ENCODE peak calls at places on chromosomes 1 and 21, in four cellular contexts. X, B, W and H are unnamed samples.

GRCh38 chr1:48571303-48571987 is 99.4 kb upstream of the SPATA6 start:
- DNase-seq in W (no peak), X (no peak), B (no peak), H (no peak)

GRCh38 chr1:93683234-93683633 is 1.6 kb upstream of the BCAR3 start:
- DNase-seq in B (no peak), W (no peak), X (no peak), H (no peak)

GRCh38 chr1:107776898-107777663 is 187.9 kb downstream of the VAV3 start:
- DNase-seq in B (no peak), X (no peak), W (no peak), H (no peak)

GRCh38 chr1:177122869-177123268 is 41.6 kb downstream of the ASTN1 start:
- DNase-seq in W (no peak), X (no peak), B (no peak), H (no peak)

GRCh38 chr1:67616394-67616985 is 68.5 kb upstream of the GADD45A start:
- DNase-seq in X (no peak), W (peak), B (no peak), H (peak)

GRCh38 chr1:168303716-168304540 is 23.3 kb downstream of the TBX19 start:
- DNase-seq in W (no peak), B (no peak), X (no peak), H (peak)

GRCh38 chr1:60916926-60917325 is 165.4 kb upstream of the NFIA start:
- DNase-seq in W (no peak), X (no peak), B (no peak), H (no peak)

GRCh38 chr1:203702130-203702577 is 62.8 kb upstream of the LAX1 start:
- DNase-seq in W (peak), B (peak), X (peak), H (peak)

GRCh38 chr1:24551910-24552571 is 3.8 kb upstream of the NCMAP start:
- DNase-seq in X (no peak), W (peak), B (no peak), H (peak)

GRCh38 chr1:9384751-9385245 is 92.1 kb downstream of the SPSB1 start:
- DNase-seq in W (no peak), X (no peak), B (no peak), H (no peak)

GRCh38 chr1:2279210-2279639 is 51.1 kb downstream of the SKI start:
- DNase-seq in X (peak), B (peak), W (peak), H (peak)
- H2BK5ac ChIP-seq in X (no peak), B (peak), W (peak), H (peak)

GRCh38 chr1:43550598-43551246 is 20.0 kb downstream of the PTPRF start:
- DNase-seq in X (no peak), B (no peak), W (no peak), H (no peak)
- H3K18ac ChIP-seq in X (peak), B (peak), W (no peak), H (peak)

GRCh38 chr1:6317101-6317760 is 56.3 kb upstream of the GPR153 start:
- DNase-seq in W (peak), X (no peak), B (no peak), H (no peak)

GRCh38 chr1:6322161-6322560 is 61.3 kb upstream of the GPR153 start:
- DNase-seq in B (no peak), X (no peak), W (no peak), H (no peak)

GRCh38 chr1:6316240-6317100 is 55.6 kb upstream of the GPR153 start:
- DNase-seq in X (no peak), B (no peak), W (no peak), H (no peak)

GRCh38 chr1:6325482-6325881 is 64.6 kb upstream of the GPR153 start:
- DNase-seq in X (no peak), B (no peak), W (no peak), H (no peak)

GRCh38 chr1:6321205-6321604 is 60.3 kb upstream of the GPR153 start:
- DNase-seq in X (no peak), W (no peak), B (no peak), H (no peak)
- H4K5ac ChIP-seq in X (no peak), W (no peak), B (no peak), H (no peak)

GRCh38 chr21:43752758-43753438 is 23.2 kb downstream of the CSTB start:
- DNase-seq in B (no peak), W (no peak), X (no peak), H (no peak)
- H2BK5ac ChIP-seq in B (peak), W (no peak), X (no peak), H (no peak)

DNA sequence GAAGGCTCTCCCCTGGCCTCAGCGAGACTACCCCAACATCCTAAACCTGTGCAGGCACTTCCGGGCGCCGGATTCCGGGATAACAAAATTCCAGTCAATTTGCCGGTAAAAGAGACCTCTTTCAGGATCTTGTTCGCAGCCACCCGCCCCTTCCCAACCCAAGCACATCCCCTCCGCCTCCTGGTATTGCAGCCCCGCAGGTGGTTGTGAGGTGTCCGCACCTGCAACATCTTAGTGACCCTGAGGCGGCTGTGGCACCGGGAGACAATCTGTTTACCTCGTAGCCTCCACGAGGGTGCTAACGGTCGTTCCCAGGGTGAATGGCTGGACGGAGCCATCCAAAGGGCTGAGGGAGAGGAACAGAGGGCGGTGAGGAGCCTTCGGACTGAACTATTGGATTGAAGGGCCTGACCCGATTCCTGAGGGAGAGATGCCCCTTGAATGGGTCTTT is 2.1 kb downstream of the NR5A2 start:
- DNase-seq in W (no peak), X (peak), B (no peak), H (no peak)
- H3K18ac ChIP-seq in W (no peak), X (no peak), B (peak), H (no peak)